ENCODE peak calls at places on chromosomes 6 and 20, in eight cellular contexts. R is ovary, B is testis, J is cardiac muscle cell, O is tibial nerve, S is pancreas, D is H9, L is upper lobe of right lung. P is an unnamed sample. For H3K4me1, the result is how much of the 10 kb centered on the place peaks cover.

GRCh38 chr6:131949615-131949908 is 1.6 kb downstream of the CCN2 start:
- DNase-seq in L (no peak), D (no peak), B (no peak), O (no peak), J (peak), R (no peak), S (no peak), P (no peak)

GRCh38 chr6:108952776-108953486 is 104.7 kb downstream of the ARMC2 start:
- DNase-seq in J (no peak), O (no peak), R (no peak), L (no peak), D (no peak), B (no peak), S (no peak), P (no peak)

GRCh38 chr20:14219801-14220461 is 117.5 kb downstream of the FLRT3 start:
- DNase-seq in S (no peak), D (peak), R (no peak), B (no peak), L (peak), O (no peak), J (no peak), P (no peak)

GRCh38 chr6:134614606-134615485 is 296.9 kb upstream of the SGK1 start:
- DNase-seq in L (no peak), J (no peak), D (no peak), S (no peak), O (no peak), B (no peak), R (no peak), P (no peak)

GRCh38 chr6:119145111-119145510 is 66.6 kb upstream of the FAM184A start:
- DNase-seq in D (no peak), B (no peak), J (no peak), S (no peak), L (no peak), R (no peak), O (no peak), P (no peak)

GRCh38 chr20:59514554-59514953 is 89.8 kb upstream of the PHACTR3 start:
- DNase-seq in J (no peak), L (no peak), S (no peak), D (no peak), B (no peak), R (no peak), O (no peak), P (no peak)

GRCh38 chr6:108921547-108922331 is 73.5 kb downstream of the ARMC2 start:
- DNase-seq in J (peak), D (no peak), O (no peak), S (no peak), B (no peak), L (no peak), R (peak), P (peak)

GRCh38 chr6:87483929-87484328 is 11.2 kb downstream of the SLC35A1 start:
- DNase-seq in R (no peak), O (no peak), J (peak), S (no peak), L (no peak), B (no peak), D (peak), P (no peak)

GRCh38 chr6:70956451-70957283 is at the start of gene B3GAT2:
- DNase-seq in O (no peak), J (peak), L (peak), R (no peak), B (peak), D (peak), S (no peak), P (peak)

GRCh38 chr6:165426892-165427291 is 117.5 kb upstream of the C6orf118 start:
- DNase-seq in J (peak), O (no peak), B (no peak), R (no peak), D (no peak), L (no peak), S (no peak), P (no peak)

GRCh38 chr20:49865559-49865958 is 49.8 kb downstream of the SPATA2 start:
- DNase-seq in B (no peak), L (no peak), J (peak), S (no peak), R (no peak), O (no peak), D (no peak), P (peak)

GRCh38 chr20:16821211-16822089 is 73.3 kb downstream of the OTOR start:
- DNase-seq in R (no peak), S (no peak), L (no peak), D (peak), B (peak), O (no peak), J (peak), P (peak)

GRCh38 chr6:108432792-108433191 is 127.9 kb upstream of the FOXO3 start:
- DNase-seq in S (no peak), L (no peak), J (no peak), D (no peak), R (no peak), B (no peak), O (no peak), P (no peak)

GRCh38 chr20:62202083-62202395 is 18.0 kb downstream of the HRH3 start:
- DNase-seq in J (no peak), D (no peak), S (no peak), O (no peak), B (no peak), L (no peak), R (no peak), P (no peak)

GRCh38 chr6:117540670-117541069 is 58.2 kb downstream of the DCBLD1 start:
- DNase-seq in D (no peak), R (no peak), L (no peak), O (no peak), J (no peak), B (no peak), S (no peak), P (no peak)

GRCh38 chr20:33009214-33010132 is 2.0 kb downstream of the BPIFB2 start:
- DNase-seq in S (no peak), O (no peak), J (no peak), R (no peak), L (no peak), D (no peak), B (no peak), P (peak)

GRCh38 chr6:149965191-149966020 is 1.7 kb downstream of the ULBP1 start:
- DNase-seq in L (no peak), D (no peak), S (no peak), O (no peak), J (no peak), B (no peak), R (no peak), P (no peak)

GRCh38 chr6:97053643-97054411 is 129.3 kb downstream of the KLHL32 start:
- DNase-seq in O (no peak), D (no peak), J (peak), S (no peak), B (no peak), L (no peak), R (no peak), P (no peak)

GRCh38 chr20:34709836-34710567 is 5.9 kb downstream of the TP53INP2 start:
- DNase-seq in S (peak), L (peak), B (peak), R (peak), O (peak), D (peak), J (peak), P (peak)

GRCh38 chr6:28947067-28947765 is 23.4 kb upstream of the TRIM27 start:
- DNase-seq in O (no peak), B (no peak), L (no peak), D (no peak), S (no peak), J (no peak), R (no peak), P (peak)

GRCh38 chr6:31568537-31568961 is 3.5 kb upstream of the LTA start:
- DNase-seq in R (no peak), J (no peak), B (no peak), S (no peak), D (no peak), L (no peak), O (no peak), P (no peak)

GRCh38 chr6:44452725-44453124 is 65.2 kb downstream of the CDC5L start:
- DNase-seq in J (peak), B (no peak), R (no peak), S (no peak), O (no peak), L (no peak), D (no peak), P (no peak)

GRCh38 chr6:36597775-36598174 is 3.6 kb downstream of the SRSF3 start:
- DNase-seq in S (no peak), D (no peak), L (peak), J (no peak), R (peak), O (no peak), B (no peak), P (no peak)

GRCh38 chr20:53664121-53664520 is 70.5 kb upstream of the ZNF217 start:
- DNase-seq in R (no peak), D (no peak), J (no peak), S (no peak), L (no peak), B (no peak), O (no peak), P (no peak)

GRCh38 chr6:30143780-30144179 is 7.8 kb downstream of the TRIM40 start:
- DNase-seq in D (no peak), O (no peak), S (no peak), L (no peak), J (no peak), R (no peak), B (no peak), P (no peak)

GRCh38 chr6:144064831-144065668 is 30.3 kb downstream of the SF3B5 start:
- DNase-seq in S (peak), R (no peak), J (no peak), L (no peak), O (no peak), B (no peak), D (no peak), P (no peak)

DNA sequence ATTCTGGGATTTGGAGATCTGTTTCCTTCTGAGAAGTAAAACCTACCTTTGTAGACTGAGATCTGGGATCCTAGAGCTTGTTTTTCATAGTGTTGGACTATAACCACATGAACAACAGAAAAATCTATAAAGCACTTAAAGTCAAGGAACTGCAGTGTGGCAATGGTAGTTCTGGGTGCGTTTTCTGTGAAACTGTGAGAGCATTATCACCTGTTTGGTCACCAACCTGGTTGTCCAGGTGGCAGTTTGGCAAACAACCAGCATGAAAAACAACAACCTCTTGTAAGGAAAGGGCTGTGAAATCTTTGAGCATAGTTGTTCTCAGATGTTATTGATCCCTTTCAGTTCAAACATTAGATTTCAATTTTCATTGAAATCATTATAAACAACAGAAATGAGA is 215.8 kb upstream of the CITED2 start:
- DNase-seq in J (no peak), R (no peak), B (no peak), L (no peak), D (no peak), O (no peak), S (peak), P (peak)
- TF ChIP-seq CTCF in J (no peak), R (no peak), B (no peak), L (no peak), D (no peak), O (no peak), S (no peak), P (no peak)

GRCh38 chr20:20795721-20796120 is 83.3 kb upstream of the RALGAPA2 start:
- DNase-seq in L (no peak), O (no peak), D (no peak), J (no peak), R (no peak), S (no peak), B (no peak), P (no peak)
- H3K4me1 ChIP-seq in L (under half), O (under half), D (under half), J (under half), R (under half), S (under half), B (under half), P (under half)

DNA sequence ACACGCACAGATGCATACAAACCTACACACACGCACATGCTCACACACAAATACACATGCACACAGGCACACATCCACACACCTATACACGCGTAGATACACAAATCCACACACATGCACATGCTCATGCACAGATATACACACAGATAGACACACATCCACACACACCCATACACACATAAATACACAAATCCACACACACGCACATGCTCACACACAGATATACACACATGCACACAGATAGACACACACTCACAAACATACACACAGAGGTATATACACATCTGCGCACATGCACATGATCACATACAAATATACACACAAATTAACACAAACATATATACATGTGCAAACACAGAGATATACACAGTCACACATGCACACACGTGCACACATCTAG is 69.9 kb upstream of the FOXA2 start:
- DNase-seq in L (no peak), R (no peak), O (no peak), S (no peak), B (no peak), D (no peak), J (no peak), P (no peak)
- H3K27ac ChIP-seq in L (no peak), R (no peak), O (no peak), S (no peak), B (no peak), D (no peak), J (no peak), P (no peak)

GRCh38 chr20:7859371-7859802 is 80.9 kb downstream of the HAO1 start:
- DNase-seq in R (no peak), D (no peak), S (no peak), O (no peak), L (no peak), B (peak), J (peak), P (peak)
- TF ChIP-seq CTCF in R (no peak), D (peak), S (peak), O (peak), L (peak), B (peak), J (peak), P (peak)

GRCh38 chr6:20554326-20554725 is 20.1 kb downstream of the CDKAL1 start:
- DNase-seq in S (no peak), R (no peak), O (no peak), B (no peak), D (no peak), L (no peak), J (peak), P (no peak)

GRCh38 chr6:20559924-20560551 is 25.8 kb downstream of the CDKAL1 start:
- DNase-seq in R (no peak), S (no peak), J (peak), B (no peak), L (no peak), O (no peak), D (no peak), P (no peak)

GRCh38 chr6:20554817-20555216 is 20.6 kb downstream of the CDKAL1 start:
- DNase-seq in L (no peak), S (no peak), D (no peak), R (no peak), O (no peak), B (no peak), J (no peak), P (no peak)
- H3K4me1 ChIP-seq in L (under half), S (under half), D (under half), R (under half), O (under half), B (under half), J (under half), P (under half)

DNA sequence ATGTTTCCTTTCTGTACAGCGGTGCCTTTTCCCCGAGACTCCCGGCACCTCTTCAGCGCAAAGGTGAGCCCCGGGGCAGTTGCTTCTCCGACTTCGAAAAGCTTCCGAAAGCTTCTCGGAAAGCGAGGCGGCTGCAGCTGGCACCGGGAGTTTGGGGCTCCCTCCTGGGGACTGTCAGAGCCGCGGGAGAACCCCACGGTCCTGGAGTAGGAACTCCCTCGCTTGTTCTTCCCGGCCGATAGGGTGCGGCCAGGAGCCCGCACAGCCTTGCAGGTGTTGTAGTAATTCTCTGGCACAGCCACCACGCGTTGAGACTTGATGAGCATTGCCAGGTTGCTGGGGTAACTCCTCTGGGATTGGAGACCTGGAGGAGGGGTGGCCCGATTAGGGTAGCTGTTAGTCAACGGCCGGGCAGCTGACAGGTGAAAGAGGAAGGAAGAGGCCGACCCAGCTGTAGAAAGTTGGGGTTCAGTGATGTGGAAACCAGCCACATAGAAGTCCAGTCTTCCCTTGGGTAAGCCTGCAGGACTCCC is 708 bp downstream of the KDM1B start:
- DNase-seq in O (no peak), J (peak), L (peak), D (peak), B (peak), S (peak), R (peak), P (peak)
- H3K27ac ChIP-seq in O (peak), J (peak), L (peak), D (no peak), B (peak), S (peak), R (peak), P (peak)

GRCh38 chr6:111727798-111728197 is 122.1 kb upstream of the TRAF3IP2 start:
- DNase-seq in J (peak), L (no peak), O (no peak), B (no peak), R (no peak), D (no peak), S (no peak), P (no peak)
- TF ChIP-seq CTCF in J (peak), L (peak), O (no peak), B (peak), R (no peak), D (peak), S (peak), P (no peak)

GRCh38 chr6:41332842-41333736 is 2.3 kb upstream of the NCR2 start:
- DNase-seq in B (no peak), O (no peak), S (no peak), D (no peak), J (no peak), R (no peak), L (no peak), P (no peak)

GRCh38 chr6:41335943-41336342 is 535 bp downstream of the NCR2 start:
- DNase-seq in B (no peak), O (no peak), D (no peak), L (no peak), S (no peak), J (no peak), R (no peak), P (no peak)

GRCh38 chr6:41334482-41335023 is 855 bp upstream of the NCR2 start:
- DNase-seq in R (no peak), O (no peak), S (no peak), D (no peak), J (no peak), B (no peak), L (no peak), P (no peak)

GRCh38 chr6:41336824-41337223 is 1.4 kb downstream of the NCR2 start:
- DNase-seq in B (no peak), L (no peak), O (no peak), D (no peak), S (no peak), R (no peak), J (no peak), P (no peak)

DNA sequence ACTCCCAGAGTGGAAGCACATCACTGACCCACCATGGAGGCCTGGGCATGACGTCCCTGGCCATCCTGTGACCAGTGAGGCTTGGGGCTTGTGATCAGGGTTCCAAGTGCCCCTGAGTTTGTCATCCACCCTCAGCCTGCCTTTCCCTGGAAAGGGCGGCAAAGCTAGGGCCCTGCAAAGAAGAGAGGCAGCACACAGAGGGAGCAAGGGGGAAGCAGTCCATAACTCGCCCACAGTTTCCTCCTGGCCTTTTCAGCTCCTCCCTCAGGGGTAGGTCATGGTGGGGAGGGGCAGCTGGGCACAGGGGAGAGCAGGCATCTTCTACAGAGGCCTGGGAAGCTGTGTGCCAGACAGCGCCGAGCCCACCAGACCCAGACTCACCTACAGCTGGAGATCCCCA is at the start of gene NCR2:
- DNase-seq in L (no peak), O (no peak), D (no peak), R (no peak), S (no peak), B (no peak), J (no peak), P (no peak)
- H3K4me1 ChIP-seq in L (under half), O (under half), D (under half), R (under half), S (under half), B (under half), J (under half), P (under half)

DNA sequence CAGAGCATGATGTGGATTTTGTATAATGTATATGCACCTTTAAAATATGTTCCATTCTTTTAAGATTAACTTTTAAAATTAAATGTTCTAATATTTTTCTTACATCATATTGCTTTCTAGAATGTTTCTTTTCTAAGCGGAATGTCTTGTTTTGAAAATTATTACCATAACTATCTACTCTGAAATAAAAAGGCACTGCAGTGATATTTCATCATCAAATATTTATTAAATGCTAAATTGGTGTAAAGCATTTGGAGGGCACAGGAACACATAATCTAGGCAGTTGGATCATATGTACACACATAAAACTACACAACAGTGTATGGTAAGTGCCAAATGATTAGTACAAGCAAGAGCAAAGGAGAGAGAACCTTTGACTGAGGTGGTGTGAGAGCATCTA is 13.8 kb downstream of the BICRAL start:
- DNase-seq in B (no peak), R (no peak), J (no peak), S (no peak), D (no peak), L (no peak), O (no peak), P (no peak)
- H3K27ac ChIP-seq in B (no peak), R (no peak), J (no peak), S (no peak), D (no peak), L (no peak), O (no peak), P (no peak)

P was measured in thyroid gland.